ENCODE peak calls at places on chromosome 5, in eight cellular contexts. M, Y, G, S, C, U, F and X are unnamed samples.

GRCh38 chr5:142981886-142982820 is 212.0 kb downstream of the ARHGAP26 start:
- DNase-seq in G (peak), F (no peak), Y (peak), C (no peak), S (no peak), U (no peak), M (peak), X (peak)

GRCh38 chr5:168353216-168353957 is 61.9 kb downstream of the WWC1 start:
- DNase-seq in Y (peak), C (no peak), U (no peak), G (no peak), S (no peak), F (no peak), M (no peak), X (no peak)

GRCh38 chr5:74242516-74242915 is 398.0 kb downstream of the ENC1 start:
- DNase-seq in C (no peak), M (no peak), F (no peak), S (no peak), U (no peak), Y (no peak), G (no peak), X (no peak)

GRCh38 chr5:149019562-149020140 is 43.2 kb downstream of the SH3TC2 start:
- DNase-seq in G (no peak), Y (no peak), C (no peak), F (no peak), M (no peak), U (no peak), S (no peak), X (no peak)

GRCh38 chr5:9361835-9362234 is 184.0 kb downstream of the SEMA5A start:
- DNase-seq in C (peak), Y (peak), U (peak), G (no peak), S (peak), F (peak), M (no peak), X (no peak)

GRCh38 chr5:2196416-2196815 is 313.7 kb upstream of the IRX4 start:
- DNase-seq in Y (peak), U (no peak), S (no peak), M (no peak), F (no peak), C (no peak), G (no peak), X (no peak)

GRCh38 chr5:178416206-178416882 is 173.8 kb downstream of the COL23A1 start:
- DNase-seq in F (no peak), C (no peak), S (no peak), Y (no peak), U (no peak), M (no peak), G (no peak), X (no peak)

GRCh38 chr5:14676320-14676719 is 11.8 kb downstream of the OTULIN start:
- DNase-seq in C (no peak), U (peak), G (no peak), F (no peak), S (no peak), M (no peak), Y (no peak), X (no peak)

GRCh38 chr5:59107692-59108091 is 524.8 kb downstream of the RAB3C start:
- DNase-seq in G (no peak), M (no peak), C (no peak), S (no peak), Y (no peak), U (no peak), F (no peak), X (no peak)

GRCh38 chr5:113552137-113552536 is 38.6 kb downstream of the YTHDC2 start:
- DNase-seq in C (no peak), G (no peak), U (no peak), S (no peak), Y (no peak), F (no peak), M (no peak), X (no peak)

GRCh38 chr5:95734916-95735315 is 3.8 kb downstream of the RHOBTB3 start:
- DNase-seq in Y (no peak), G (no peak), F (no peak), M (no peak), C (no peak), U (no peak), S (no peak), X (no peak)

GRCh38 chr5:42636425-42636824 is 120.2 kb upstream of the CCDC152 start:
- DNase-seq in C (no peak), Y (no peak), M (no peak), S (no peak), U (no peak), G (no peak), F (no peak), X (no peak)

GRCh38 chr5:157718529-157718928 is 12.7 kb upstream of the THG1L start:
- DNase-seq in U (peak), M (no peak), Y (peak), S (peak), G (peak), C (peak), F (no peak), X (peak)

GRCh38 chr5:113224605-113225065 is 210.2 kb downstream of the TSSK1B start:
- DNase-seq in U (no peak), S (no peak), Y (no peak), C (no peak), F (no peak), M (no peak), G (no peak), X (no peak)

GRCh38 chr5:143985832-143986485 is 174.0 kb downstream of the HMHB1 start:
- DNase-seq in Y (peak), F (no peak), G (no peak), C (no peak), U (no peak), M (no peak), S (no peak), X (no peak)

GRCh38 chr5:61933787-61934626 is 372.0 kb upstream of the KIF2A start:
- DNase-seq in M (no peak), S (peak), Y (peak), G (peak), C (no peak), F (peak), U (peak), X (peak)

GRCh38 chr5:93294184-93294583 is 286.8 kb downstream of the NR2F1-AS1 start:
- DNase-seq in C (no peak), Y (no peak), M (no peak), F (no peak), S (no peak), G (no peak), U (no peak), X (no peak)

GRCh38 chr5:150317048-150318003 is 14.6 kb upstream of the ARSI start:
- DNase-seq in G (no peak), S (no peak), Y (no peak), U (no peak), M (no peak), F (no peak), C (no peak), X (no peak)

GRCh38 chr5:9739135-9739534 is 109.0 kb upstream of the TAS2R1 start:
- DNase-seq in Y (no peak), F (no peak), G (no peak), C (no peak), M (no peak), U (no peak), S (no peak), X (no peak)

GRCh38 chr5:154002511-154003020 is 36.1 kb downstream of the FAM114A2 start:
- DNase-seq in S (no peak), C (no peak), U (no peak), M (no peak), Y (no peak), F (no peak), G (no peak), X (no peak)

GRCh38 chr5:142870552-142870951 is 100.4 kb downstream of the ARHGAP26 start:
- DNase-seq in U (no peak), M (no peak), C (no peak), F (no peak), Y (no peak), S (no peak), G (no peak), X (no peak)

GRCh38 chr5:35229076-35230042 is 928 bp downstream of the PRLR start:
- DNase-seq in Y (peak), M (no peak), G (no peak), S (no peak), F (no peak), C (no peak), U (no peak), X (no peak)

GRCh38 chr5:78576376-78576775 is 72.2 kb downstream of the LHFPL2 start:
- DNase-seq in Y (no peak), G (no peak), U (no peak), C (no peak), S (no peak), F (no peak), M (no peak), X (no peak)

GRCh38 chr5:14370386-14370785 is 211.2 kb upstream of the OTULINL start:
- DNase-seq in G (no peak), C (no peak), F (no peak), M (no peak), U (no peak), Y (no peak), S (no peak), X (no peak)

GRCh38 chr5:140005145-140005591 is 37.9 kb downstream of the NRG2 start:
- DNase-seq in F (no peak), G (no peak), M (no peak), C (no peak), Y (no peak), S (no peak), U (no peak), X (no peak)

GRCh38 chr5:73303139-73304079 is 130.4 kb downstream of the TMEM174 start:
- DNase-seq in U (peak), F (no peak), Y (peak), G (no peak), C (no peak), S (peak), M (no peak), X (no peak)

GRCh38 chr5:6638236-6638635 is 5.0 kb downstream of the SRD5A1 start:
- DNase-seq in U (no peak), S (no peak), C (no peak), G (no peak), M (no peak), F (no peak), Y (no peak), X (no peak)

GRCh38 chr5:133265720-133266575 is 214.1 kb downstream of the HSPA4 start:
- DNase-seq in F (no peak), Y (no peak), G (no peak), M (no peak), C (no peak), S (no peak), U (no peak), X (no peak)

GRCh38 chr5:84088996-84089395 is 295.7 kb downstream of the EDIL3 start:
- DNase-seq in C (no peak), G (no peak), S (peak), Y (peak), F (no peak), M (no peak), U (peak), X (no peak)

GRCh38 chr5:139470821-139471300 is at the start of gene SMIM33:
- DNase-seq in C (peak), G (no peak), Y (peak), U (no peak), F (no peak), S (no peak), M (no peak), X (no peak)

GRCh38 chr5:114361724-114362196 is at the start of gene KCNN2:
- DNase-seq in U (peak), Y (peak), M (no peak), G (peak), C (no peak), F (no peak), S (peak), X (peak)

GRCh38 chr5:95832664-95833063 is 10.1 kb upstream of the GLRX start:
- DNase-seq in F (no peak), G (no peak), Y (no peak), U (no peak), S (no peak), C (no peak), M (no peak), X (no peak)

GRCh38 chr5:180816608-180817534 is 14.3 kb upstream of the MGAT1 start:
- DNase-seq in M (no peak), Y (no peak), F (no peak), C (no peak), G (no peak), U (no peak), S (no peak), X (no peak)

GRCh38 chr5:33049845-33050244 is 338.7 kb downstream of the NPR3 start:
- DNase-seq in S (no peak), U (no peak), M (no peak), C (no peak), G (no peak), F (no peak), Y (no peak), X (no peak)